ENCODE peak calls at places on chromosomes 2 and 18, in nine cellular contexts. F is germinal center; P is amniotic epithelial cell; R is activated naive CD4-positive, alpha-beta T cell treated with Interleukin-2 at 50 U/mL for 16 hours; E is NCI-H146; G is NAMALWA; S is CD4-positive, CD25-positive, alpha-beta regulatory T cell; H is brain microvascular endothelial cell; K is MCF 10A. Y is an unnamed sample.

GRCh38 chr18:55251186-55251995 is 292.1 kb upstream of the CCDC68 start:
- DNase-seq in S (no peak), P (peak), R (no peak), K (no peak), F (no peak), E (no peak), G (no peak), H (no peak), Y (no peak)

GRCh38 chr2:216765810-216766259 is 70.5 kb upstream of the IGFBP5 start:
- DNase-seq in H (no peak), G (no peak), R (no peak), S (no peak), E (peak), P (no peak), F (no peak), K (no peak), Y (no peak)

GRCh38 chr2:196176142-196176738 is 4.9 kb upstream of the STK17B start:
- DNase-seq in E (no peak), R (peak), K (no peak), P (no peak), F (peak), S (peak), G (peak), H (no peak), Y (no peak)

GRCh38 chr18:74281639-74282358 is 10.0 kb downstream of the CYB5A start:
- DNase-seq in P (peak), H (no peak), S (no peak), E (peak), K (peak), F (no peak), G (no peak), R (no peak), Y (peak)

GRCh38 chr18:3508576-3509559 is 58.9 kb downstream of the TGIF1 start:
- DNase-seq in E (no peak), S (no peak), K (no peak), H (no peak), P (peak), R (no peak), F (no peak), G (no peak), Y (peak)

GRCh38 chr2:186558512-186559276 is 31.2 kb upstream of the ITGAV start:
- DNase-seq in F (no peak), K (no peak), R (no peak), E (no peak), P (peak), S (no peak), G (no peak), H (no peak), Y (no peak)

GRCh38 chr2:50125230-50125629 is 906.7 kb downstream of the NRXN1 start:
- DNase-seq in E (no peak), S (no peak), F (no peak), H (no peak), R (no peak), G (no peak), K (no peak), P (no peak), Y (no peak)

GRCh38 chr2:64036343-64036742 is 17.1 kb upstream of the VPS54 start:
- DNase-seq in H (peak), R (no peak), F (no peak), S (peak), K (no peak), G (no peak), E (peak), P (peak), Y (no peak)

GRCh38 chr2:22355816-22356433 is 1029.1 kb upstream of the KLHL29 start:
- DNase-seq in H (peak), F (peak), K (peak), R (peak), P (no peak), G (peak), S (peak), E (peak), Y (peak)

GRCh38 chr18:74173434-74173750 is 25.1 kb downstream of the TIMM21 start:
- DNase-seq in E (peak), K (no peak), P (no peak), G (no peak), S (no peak), F (no peak), H (no peak), R (no peak), Y (no peak)

Y was measured in cerebellar cortex.